ENCODE peak calls at places on chromosome 18, in seven cellular contexts. E is SK-MEL-5, I is mucosa of gallbladder, L is HS-5, T is COR-L47, Z is RWPE1, O is Calu3. U is an unnamed sample.

GRCh38 chr18:36296591-36297418 is 708 bp upstream of the FHOD3 start:
- DNase-seq in O (peak; percentile 83), Z (peak; percentile 54), T (peak; percentile 82), E (peak; percentile 66), L (no peak), I (peak; percentile 31), U (peak; percentile 62)

GRCh38 chr18:55402731-55403405 is 185.1 kb downstream of the TCF4 start:
- DNase-seq in I (no peak), O (no peak), L (no peak), T (peak; percentile 41), Z (no peak), E (no peak), U (no peak)

GRCh38 chr18:55353806-55354205 is 234.2 kb downstream of the TCF4 start:
- DNase-seq in E (no peak), Z (no peak), O (no peak), L (no peak), I (no peak), T (no peak), U (no peak)

GRCh38 chr18:31204169-31204568 is 41.5 kb upstream of the DSC1 start:
- DNase-seq in Z (no peak), L (no peak), E (no peak), T (no peak), I (no peak), O (no peak), U (no peak)

GRCh38 chr18:23306842-23307241 is 146.2 kb upstream of the RIOK3 start:
- DNase-seq in I (no peak), T (no peak), Z (no peak), E (no peak), O (no peak), L (no peak), U (no peak)

GRCh38 chr18:46423226-46423805 is 233.7 kb downstream of the LOXHD1 start:
- DNase-seq in Z (no peak), T (no peak), E (no peak), O (no peak), I (no peak), L (no peak), U (no peak)

GRCh38 chr18:49340446-49340845 is 120.0 kb downstream of the DYM start:
- DNase-seq in E (no peak), Z (no peak), L (peak; percentile 14), T (no peak), O (no peak), I (no peak), U (peak; percentile 22)

GRCh38 chr18:74069178-74070050 is 78.2 kb downstream of the FBXO15 start:
- DNase-seq in I (no peak), T (no peak), O (no peak), E (no peak), Z (no peak), L (no peak), U (no peak)

GRCh38 chr18:58216071-58216471 is 172.0 kb downstream of the NEDD4L start:
- DNase-seq in Z (no peak), L (no peak), I (no peak), O (peak; percentile 59), T (no peak), E (peak; percentile 56), U (no peak)

GRCh38 chr18:39796413-39796812 is 2158.6 kb upstream of the PIK3C3 start:
- DNase-seq in E (no peak), L (no peak), T (no peak), I (no peak), Z (no peak), O (no peak), U (no peak)

GRCh38 chr18:7617738-7618422 is 50.8 kb downstream of the PTPRM start:
- DNase-seq in O (no peak), E (no peak), L (peak; percentile 53), T (no peak), I (peak; percentile 39), Z (no peak), U (no peak)

GRCh38 chr18:45050712-45051639 is 370.3 kb downstream of the SETBP1 start:
- DNase-seq in Z (peak; percentile 31), I (no peak), E (peak; percentile 97), T (no peak), O (no peak), L (peak; percentile 59), U (peak; percentile 69)

GRCh38 chr18:22667616-22668422 is 250.1 kb upstream of the CTAGE1 start:
- DNase-seq in I (no peak), L (peak; percentile 98), T (no peak), E (no peak), O (peak; percentile 58), Z (peak; percentile 83), U (peak; percentile 62)

GRCh38 chr18:23547806-23548205 is 38.5 kb downstream of the NPC1 start:
- DNase-seq in Z (peak; percentile 36), O (peak; percentile 54), E (no peak), T (peak; percentile 2), L (no peak), I (peak; percentile 56), U (no peak)

GRCh38 chr18:48374423-48375149 is 34.6 kb downstream of the ZBTB7C start:
- DNase-seq in L (no peak), T (no peak), O (no peak), I (peak; percentile 18), E (no peak), Z (no peak), U (no peak)

GRCh38 chr18:9495916-9496540 is 20.7 kb downstream of the RALBP1 start:
- DNase-seq in Z (no peak), T (no peak), L (no peak), O (no peak), E (no peak), I (no peak), U (no peak)

GRCh38 chr18:64091526-64091925 is 57.4 kb downstream of the LINC00305 start:
- DNase-seq in L (no peak), I (no peak), T (no peak), E (no peak), O (no peak), Z (no peak), U (no peak)

U was measured in hepatic stellate cell.